ENCODE peak calls at places on chromosomes 11 and 22, in six cellular contexts. One of them, this sample, is unnamed.

GRCh38 chr11:133476570-133477262 is 55.6 kb downstream of the OPCML start:
- DNase-seq in suprapubic skin: no peak
- DNase-seq in neural crest cell: no peak
- DNase-seq in A549: no peak
- DNase-seq in cardiac fibroblast: no peak
- DNase-seq in fibroblast of mammary gland: no peak
- DNase-seq in this sample: no peak

GRCh38 chr11:96500440-96500839 is 110.6 kb downstream of the JRKL start:
- DNase-seq in suprapubic skin: no peak
- DNase-seq in neural crest cell: no peak
- DNase-seq in A549: no peak
- DNase-seq in cardiac fibroblast: no peak
- DNase-seq in fibroblast of mammary gland: no peak
- DNase-seq in this sample: no peak

GRCh38 chr11:131910491-131911387 is 540.3 kb downstream of the NTM start:
- DNase-seq in suprapubic skin: no peak
- DNase-seq in neural crest cell: peak; percentile 33
- DNase-seq in A549: peak; percentile 3
- DNase-seq in cardiac fibroblast: peak; percentile 63
- DNase-seq in fibroblast of mammary gland: peak; percentile 38
- DNase-seq in this sample: peak; percentile 57

GRCh38 chr22:21447694-21448402 is 19.3 kb upstream of the TMEM191C start:
- DNase-seq in suprapubic skin: peak; percentile 52
- DNase-seq in neural crest cell: no peak
- DNase-seq in A549: peak; percentile 30
- DNase-seq in cardiac fibroblast: no peak
- DNase-seq in fibroblast of mammary gland: no peak
- DNase-seq in this sample: peak; percentile 10

GRCh38 chr11:127106142-127106541 is 105.6 kb upstream of the KIRREL3 start:
- DNase-seq in suprapubic skin: no peak
- DNase-seq in neural crest cell: no peak
- DNase-seq in A549: no peak
- DNase-seq in cardiac fibroblast: no peak
- DNase-seq in fibroblast of mammary gland: no peak
- DNase-seq in this sample: no peak

GRCh38 chr11:118434553-118435232 is 1.6 kb upstream of the KMT2A start:
- DNase-seq in suprapubic skin: peak; percentile 68
- DNase-seq in neural crest cell: peak; percentile 41
- DNase-seq in A549: no peak
- DNase-seq in cardiac fibroblast: peak; percentile 37
- DNase-seq in fibroblast of mammary gland: peak; percentile 24
- DNase-seq in this sample: peak; percentile 50

GRCh38 chr11:71986131-71986530 is 12.6 kb upstream of the IL18BP start:
- DNase-seq in suprapubic skin: no peak
- DNase-seq in neural crest cell: no peak
- DNase-seq in A549: no peak
- DNase-seq in cardiac fibroblast: no peak
- DNase-seq in fibroblast of mammary gland: no peak
- DNase-seq in this sample: no peak

GRCh38 chr11:61454520-61454919 is 24.6 kb downstream of the SDHAF2 start:
- DNase-seq in suprapubic skin: no peak
- DNase-seq in neural crest cell: no peak
- DNase-seq in A549: no peak
- DNase-seq in cardiac fibroblast: no peak
- DNase-seq in fibroblast of mammary gland: no peak
- DNase-seq in this sample: no peak

GRCh38 chr11:20154381-20154780 is 5.9 kb downstream of the DBX1 start:
- DNase-seq in suprapubic skin: no peak
- DNase-seq in neural crest cell: no peak
- DNase-seq in A549: no peak
- DNase-seq in cardiac fibroblast: no peak
- DNase-seq in fibroblast of mammary gland: peak; percentile 72
- DNase-seq in this sample: no peak

GRCh38 chr22:40708177-40708576 is 28.9 kb downstream of the MCHR1 start:
- DNase-seq in suprapubic skin: no peak
- DNase-seq in neural crest cell: no peak
- DNase-seq in A549: no peak
- DNase-seq in cardiac fibroblast: no peak
- DNase-seq in fibroblast of mammary gland: no peak
- DNase-seq in this sample: no peak

GRCh38 chr11:1821562-1821961 is 13.2 kb upstream of the SYT8 start:
- DNase-seq in suprapubic skin: no peak
- DNase-seq in neural crest cell: no peak
- DNase-seq in A549: no peak
- DNase-seq in cardiac fibroblast: no peak
- DNase-seq in fibroblast of mammary gland: no peak
- DNase-seq in this sample: no peak

GRCh38 chr11:76206327-76207081 is at the start of gene WNT11:
- DNase-seq in suprapubic skin: no peak
- DNase-seq in neural crest cell: peak; percentile 41
- DNase-seq in A549: peak; percentile 35
- DNase-seq in cardiac fibroblast: peak; percentile 44
- DNase-seq in fibroblast of mammary gland: no peak
- DNase-seq in this sample: peak; percentile 38

GRCh38 chr22:38823637-38824036 is 20.2 kb downstream of the NPTXR start:
- DNase-seq in suprapubic skin: no peak
- DNase-seq in neural crest cell: no peak
- DNase-seq in A549: no peak
- DNase-seq in cardiac fibroblast: no peak
- DNase-seq in fibroblast of mammary gland: no peak
- DNase-seq in this sample: no peak

GRCh38 chr11:84819561-84819960 is 807.6 kb downstream of the DLG2 start:
- DNase-seq in suprapubic skin: no peak
- DNase-seq in neural crest cell: no peak
- DNase-seq in A549: no peak
- DNase-seq in cardiac fibroblast: peak; percentile 1
- DNase-seq in fibroblast of mammary gland: no peak
- DNase-seq in this sample: no peak

GRCh38 chr11:66907751-66908173 is 50.4 kb downstream of the PC start:
- DNase-seq in suprapubic skin: no peak
- DNase-seq in neural crest cell: no peak
- DNase-seq in A549: no peak
- DNase-seq in cardiac fibroblast: no peak
- DNase-seq in fibroblast of mammary gland: no peak
- DNase-seq in this sample: no peak

GRCh38 chr11:103125462-103125861 is 16.2 kb downstream of the DYNC2H1 start:
- DNase-seq in suprapubic skin: no peak
- DNase-seq in neural crest cell: no peak
- DNase-seq in A549: no peak
- DNase-seq in cardiac fibroblast: no peak
- DNase-seq in fibroblast of mammary gland: no peak
- DNase-seq in this sample: no peak

GRCh38 chr11:86644291-86644690 is 28.1 kb downstream of the ME3 start:
- DNase-seq in suprapubic skin: no peak
- DNase-seq in neural crest cell: no peak
- DNase-seq in A549: no peak
- DNase-seq in cardiac fibroblast: peak; percentile 78
- DNase-seq in fibroblast of mammary gland: peak; percentile 91
- DNase-seq in this sample: no peak

GRCh38 chr11:31355131-31355530 is 14.4 kb downstream of the DCDC1 start:
- DNase-seq in suprapubic skin: no peak
- DNase-seq in neural crest cell: no peak
- DNase-seq in A549: no peak
- DNase-seq in cardiac fibroblast: peak; percentile 33
- DNase-seq in fibroblast of mammary gland: peak; percentile 61
- DNase-seq in this sample: no peak

DNA sequence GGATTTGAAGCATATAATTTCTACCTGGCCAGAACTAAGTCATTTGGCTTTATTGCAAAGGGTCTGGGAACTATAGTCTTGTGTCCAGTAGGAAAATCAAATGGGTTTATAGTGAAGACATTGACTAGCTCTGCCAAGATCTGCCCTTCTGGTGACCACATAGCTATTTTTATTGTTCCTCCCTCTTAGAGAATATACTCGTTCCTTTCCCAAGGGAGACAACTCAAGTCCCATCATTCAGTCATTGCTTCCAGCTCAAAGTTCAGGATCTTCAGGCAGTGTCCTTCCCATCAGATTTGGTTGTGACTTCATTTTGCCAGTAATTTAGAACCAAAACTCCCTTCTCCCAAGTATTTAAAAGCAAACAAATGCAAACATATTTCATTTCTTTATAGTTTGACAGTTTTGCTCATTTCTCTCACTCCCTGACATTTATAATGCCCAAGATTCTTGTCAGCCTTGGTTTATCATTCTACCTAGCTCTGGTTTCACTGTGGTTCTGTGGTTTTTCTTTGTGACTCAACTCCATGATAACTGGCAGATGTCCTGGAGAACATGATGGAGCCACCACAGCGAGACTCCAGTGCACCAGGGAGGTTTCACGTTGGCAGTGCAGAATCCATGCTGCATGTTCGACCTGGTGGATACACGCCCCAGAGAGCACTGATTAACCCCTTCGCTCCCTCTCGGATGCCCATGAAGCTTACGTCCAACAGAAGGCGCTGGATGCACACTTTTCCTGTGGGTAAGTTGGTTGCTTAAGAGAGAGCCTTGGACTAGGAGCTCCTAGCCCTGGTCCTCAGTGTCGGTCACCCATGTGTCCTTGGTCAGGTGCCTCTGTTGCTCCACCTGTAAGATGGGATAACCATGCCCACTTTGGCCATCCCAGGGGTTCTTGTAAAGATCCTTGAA is 64.9 kb downstream of the DEPDC5 start:
- DNase-seq in suprapubic skin: no peak
- DNase-seq in neural crest cell: no peak
- DNase-seq in A549: peak; percentile 12
- DNase-seq in cardiac fibroblast: peak; percentile 9
- DNase-seq in fibroblast of mammary gland: peak; percentile 62
- DNase-seq in this sample: no peak
- TF ChIP-seq CTCF in suprapubic skin: no peak
- TF ChIP-seq CTCF in neural crest cell: no peak
- TF ChIP-seq CTCF in A549: no peak
- TF ChIP-seq CTCF in cardiac fibroblast: no peak
- TF ChIP-seq CTCF in fibroblast of mammary gland: peak; percentile 12
- TF ChIP-seq CTCF in this sample: no peak

GRCh38 chr11:35511666-35512065 is 13.8 kb downstream of the PAMR1 start:
- DNase-seq in suprapubic skin: no peak
- DNase-seq in neural crest cell: no peak
- DNase-seq in A549: peak; percentile 25
- DNase-seq in cardiac fibroblast: peak; percentile 29
- DNase-seq in fibroblast of mammary gland: peak; percentile 88
- DNase-seq in this sample: no peak

GRCh38 chr11:35507688-35508087 is 17.7 kb downstream of the PAMR1 start:
- DNase-seq in suprapubic skin: no peak
- DNase-seq in neural crest cell: no peak
- DNase-seq in A549: peak; percentile 6
- DNase-seq in cardiac fibroblast: no peak
- DNase-seq in fibroblast of mammary gland: peak; percentile 46
- DNase-seq in this sample: no peak
- TF ChIP-seq CTCF in suprapubic skin: no peak
- TF ChIP-seq CTCF in neural crest cell: no peak
- TF ChIP-seq CTCF in A549: no peak
- TF ChIP-seq CTCF in cardiac fibroblast: peak; percentile 11
- TF ChIP-seq CTCF in fibroblast of mammary gland: no peak
- TF ChIP-seq CTCF in this sample: no peak

DNA sequence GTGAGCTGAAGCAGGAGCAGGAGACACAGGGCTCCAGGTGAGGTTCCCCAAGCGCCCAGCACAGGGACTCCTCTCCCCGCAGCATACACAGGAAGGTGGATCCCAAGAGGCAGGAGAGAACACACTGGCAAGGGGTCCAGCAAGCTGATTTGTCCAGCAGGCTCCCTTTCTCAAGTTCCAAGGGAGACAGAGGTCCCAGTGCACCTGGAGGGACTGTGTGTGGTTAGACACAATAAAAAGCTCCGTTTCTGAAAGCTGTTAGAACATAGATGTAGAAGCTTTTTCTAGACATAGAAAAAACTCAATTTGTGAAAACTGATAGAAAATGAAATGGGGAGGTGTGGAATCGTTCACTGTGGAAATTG is 1.8 kb downstream of the CALCB start:
- DNase-seq in suprapubic skin: no peak
- DNase-seq in neural crest cell: no peak
- DNase-seq in A549: no peak
- DNase-seq in cardiac fibroblast: no peak
- DNase-seq in fibroblast of mammary gland: no peak
- DNase-seq in this sample: no peak
- TF ChIP-seq CTCF in suprapubic skin: no peak
- TF ChIP-seq CTCF in neural crest cell: no peak
- TF ChIP-seq CTCF in A549: no peak
- TF ChIP-seq CTCF in cardiac fibroblast: no peak
- TF ChIP-seq CTCF in fibroblast of mammary gland: no peak
- TF ChIP-seq CTCF in this sample: no peak

GRCh38 chr22:47842119-47842518 is 1079.7 kb downstream of the TBC1D22A start:
- DNase-seq in suprapubic skin: no peak
- DNase-seq in neural crest cell: no peak
- DNase-seq in A549: no peak
- DNase-seq in cardiac fibroblast: no peak
- DNase-seq in fibroblast of mammary gland: no peak
- DNase-seq in this sample: no peak

GRCh38 chr22:47836957-47837356 is 1074.5 kb downstream of the TBC1D22A start:
- DNase-seq in suprapubic skin: no peak
- DNase-seq in neural crest cell: no peak
- DNase-seq in A549: peak; percentile 65
- DNase-seq in cardiac fibroblast: no peak
- DNase-seq in fibroblast of mammary gland: peak; percentile 2
- DNase-seq in this sample: no peak

GRCh38 chr22:47837703-47838102 is 1075.3 kb downstream of the TBC1D22A start:
- DNase-seq in suprapubic skin: no peak
- DNase-seq in neural crest cell: no peak
- DNase-seq in A549: peak; percentile 36
- DNase-seq in cardiac fibroblast: peak; percentile 13
- DNase-seq in fibroblast of mammary gland: peak; percentile 11
- DNase-seq in this sample: peak; percentile 26

GRCh38 chr22:47839586-47840245 is 1077.3 kb downstream of the TBC1D22A start:
- DNase-seq in suprapubic skin: no peak
- DNase-seq in neural crest cell: no peak
- DNase-seq in A549: no peak
- DNase-seq in cardiac fibroblast: no peak
- DNase-seq in fibroblast of mammary gland: no peak
- DNase-seq in this sample: no peak

DNA sequence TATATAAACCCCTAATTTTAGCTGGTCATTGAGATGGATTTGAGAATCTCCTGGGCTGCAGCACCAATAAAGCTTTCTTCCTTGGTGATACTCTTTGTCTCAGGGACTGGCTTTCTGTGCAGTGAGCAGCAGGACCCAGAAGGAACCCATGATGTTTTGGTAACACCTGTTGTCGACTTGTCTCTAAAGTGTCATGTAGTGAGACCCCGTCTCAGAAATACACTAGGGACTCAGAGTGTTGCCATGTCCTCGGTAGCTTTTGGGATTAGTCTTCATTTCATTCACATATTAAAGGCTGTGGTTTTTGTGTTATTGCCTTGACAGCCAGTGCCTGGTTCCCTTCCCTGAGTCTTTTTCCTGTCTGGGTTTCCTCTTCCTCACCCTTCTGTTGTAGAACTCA is 1078.7 kb downstream of the TBC1D22A start:
- DNase-seq in suprapubic skin: no peak
- DNase-seq in neural crest cell: no peak
- DNase-seq in A549: no peak
- DNase-seq in cardiac fibroblast: no peak
- DNase-seq in fibroblast of mammary gland: no peak
- DNase-seq in this sample: no peak
- TF ChIP-seq CTCF in suprapubic skin: no peak
- TF ChIP-seq CTCF in neural crest cell: no peak
- TF ChIP-seq CTCF in A549: no peak
- TF ChIP-seq CTCF in cardiac fibroblast: no peak
- TF ChIP-seq CTCF in fibroblast of mammary gland: no peak
- TF ChIP-seq CTCF in this sample: no peak